ENCODE peak calls at places on chromosome 5, in eight cellular contexts. O is dorsolateral prefrontal cortex; V is globus pallidus; D is left ventricle myocardium inferior; Y is epithelial cell of esophagus; S is aorta; F is naive thymus-derived CD8-positive, alpha-beta T cell; T is tibial artery. N is an unnamed sample.

GRCh38 chr5:10602031-10602806 is 38.3 kb downstream of the ANKRD33B start:
- DNase-seq in O (no peak), V (peak), D (peak), Y (no peak), S (no peak), F (no peak), T (no peak), N (peak)

GRCh38 chr5:101068298-101068697 is 165.2 kb upstream of the ST8SIA4 start:
- DNase-seq in O (no peak), V (no peak), D (no peak), Y (no peak), S (no peak), F (no peak), T (no peak), N (no peak)

GRCh38 chr5:95715799-95716461 is 15.2 kb upstream of the RHOBTB3 start:
- DNase-seq in O (no peak), V (no peak), D (no peak), Y (peak), S (no peak), F (no peak), T (no peak), N (no peak)

GRCh38 chr5:82183828-82184227 is 94.3 kb downstream of the RPS23 start:
- DNase-seq in O (no peak), V (no peak), D (no peak), Y (peak), S (no peak), F (no peak), T (no peak), N (no peak)

GRCh38 chr5:44646016-44646415 is 162.7 kb upstream of the MRPS30 start:
- DNase-seq in O (no peak), V (no peak), D (no peak), Y (no peak), S (no peak), F (no peak), T (no peak), N (no peak)

GRCh38 chr5:103934303-103934702 is 371.7 kb upstream of the NUDT12 start:
- DNase-seq in O (no peak), V (no peak), D (no peak), Y (no peak), S (no peak), F (no peak), T (no peak), N (no peak)

GRCh38 chr5:94746731-94747124 is 128.3 kb downstream of the SLF1 start:
- DNase-seq in O (no peak), V (no peak), D (no peak), Y (no peak), S (no peak), F (no peak), T (no peak), N (no peak)

GRCh38 chr5:64518784-64519183 is 13.0 kb downstream of the RGS7BP start:
- DNase-seq in O (no peak), V (no peak), D (no peak), Y (peak), S (no peak), F (no peak), T (no peak), N (no peak)

GRCh38 chr5:151214614-151215545 is 9.0 kb downstream of the CCDC69 start:
- DNase-seq in O (no peak), V (no peak), D (no peak), Y (peak), S (no peak), F (no peak), T (no peak), N (no peak)

GRCh38 chr5:18754201-18754600 is 1119.9 kb downstream of the TAF11L14 start:
- DNase-seq in O (no peak), V (no peak), D (no peak), Y (no peak), S (no peak), F (no peak), T (no peak), N (no peak)

GRCh38 chr5:97142521-97143254 is at the start of gene LIX1:
- DNase-seq in O (peak), V (peak), D (no peak), Y (peak), S (no peak), F (peak), T (peak), N (no peak)

GRCh38 chr5:38094889-38095288 is 163.5 kb upstream of the EGFLAM start:
- DNase-seq in O (no peak), V (no peak), D (no peak), Y (no peak), S (no peak), F (no peak), T (no peak), N (no peak)

GRCh38 chr5:177003649-177004048 is 2.9 kb downstream of the UIMC1 start:
- DNase-seq in O (no peak), V (no peak), D (no peak), Y (peak), S (no peak), F (no peak), T (no peak), N (peak)